ENCODE peak calls at places on chromosomes 13 and 19, in five cellular contexts. One of them, this sample, is unnamed.

GRCh38 chr13:90545070-90545840 is 802.2 kb upstream of the MIR17HG start:
- DNase-seq in hypothalamus: no peak
- DNase-seq in neural crest cell: no peak
- DNase-seq in astrocyte of the spinal cord: no peak
- DNase-seq in stimulated activated CD4-positive, alpha-beta T cell treated with anti-CD3 and anti-CD28 coated beads, Interleukin-15, amount 100 ng/mL, for 24 hours: no peak
- DNase-seq in this sample: no peak

GRCh38 chr13:49248433-49249002 is 793 bp downstream of the CDADC1 start:
- DNase-seq in hypothalamus: no peak
- DNase-seq in neural crest cell: no peak
- DNase-seq in astrocyte of the spinal cord: peak
- DNase-seq in stimulated activated CD4-positive, alpha-beta T cell treated with anti-CD3 and anti-CD28 coated beads, Interleukin-15, amount 100 ng/mL, for 24 hours: no peak
- DNase-seq in this sample: peak

GRCh38 chr13:31046711-31047279 is 114.3 kb downstream of the TEX26 start:
- DNase-seq in hypothalamus: no peak
- DNase-seq in neural crest cell: no peak
- DNase-seq in astrocyte of the spinal cord: peak
- DNase-seq in stimulated activated CD4-positive, alpha-beta T cell treated with anti-CD3 and anti-CD28 coated beads, Interleukin-15, amount 100 ng/mL, for 24 hours: no peak
- DNase-seq in this sample: no peak

GRCh38 chr13:46795321-46795720 is 1.6 kb downstream of the ESD start:
- DNase-seq in hypothalamus: no peak
- DNase-seq in neural crest cell: no peak
- DNase-seq in astrocyte of the spinal cord: no peak
- DNase-seq in stimulated activated CD4-positive, alpha-beta T cell treated with anti-CD3 and anti-CD28 coated beads, Interleukin-15, amount 100 ng/mL, for 24 hours: peak
- DNase-seq in this sample: peak

GRCh38 chr19:4556574-4557185 is 2.8 kb downstream of the SEMA6B start:
- DNase-seq in hypothalamus: no peak
- DNase-seq in neural crest cell: peak
- DNase-seq in astrocyte of the spinal cord: no peak
- DNase-seq in stimulated activated CD4-positive, alpha-beta T cell treated with anti-CD3 and anti-CD28 coated beads, Interleukin-15, amount 100 ng/mL, for 24 hours: peak
- DNase-seq in this sample: peak

GRCh38 chr19:51514866-51515481 is 13.4 kb upstream of the SIGLEC12 start:
- DNase-seq in hypothalamus: no peak
- DNase-seq in neural crest cell: peak
- DNase-seq in astrocyte of the spinal cord: peak
- DNase-seq in stimulated activated CD4-positive, alpha-beta T cell treated with anti-CD3 and anti-CD28 coated beads, Interleukin-15, amount 100 ng/mL, for 24 hours: peak
- DNase-seq in this sample: peak

GRCh38 chr13:31110617-31111016 is 51.1 kb downstream of the HSPH1 start:
- DNase-seq in hypothalamus: no peak
- DNase-seq in neural crest cell: no peak
- DNase-seq in astrocyte of the spinal cord: no peak
- DNase-seq in stimulated activated CD4-positive, alpha-beta T cell treated with anti-CD3 and anti-CD28 coated beads, Interleukin-15, amount 100 ng/mL, for 24 hours: no peak
- DNase-seq in this sample: no peak

GRCh38 chr13:40993987-40994386 is 25.1 kb downstream of the ELF1 start:
- DNase-seq in hypothalamus: no peak
- DNase-seq in neural crest cell: no peak
- DNase-seq in astrocyte of the spinal cord: no peak
- DNase-seq in stimulated activated CD4-positive, alpha-beta T cell treated with anti-CD3 and anti-CD28 coated beads, Interleukin-15, amount 100 ng/mL, for 24 hours: no peak
- DNase-seq in this sample: no peak

GRCh38 chr19:16406356-16406755 is 65.4 kb downstream of the EPS15L1 start:
- DNase-seq in hypothalamus: no peak
- DNase-seq in neural crest cell: no peak
- DNase-seq in astrocyte of the spinal cord: no peak
- DNase-seq in stimulated activated CD4-positive, alpha-beta T cell treated with anti-CD3 and anti-CD28 coated beads, Interleukin-15, amount 100 ng/mL, for 24 hours: no peak
- DNase-seq in this sample: no peak